ENCODE peak calls at places on chromosomes 16 and 17, in ten cellular contexts. P is tibial artery, Q is GM20000, A is AG09309, C is B cell, D is kidney epithelial cell, X is epithelial cell of esophagus, G is fibroblast of lung, I is WTC11, H is left ventricle myocardium inferior. O is an unnamed sample.

GRCh38 chr17:27457405-27457730 is 1.1 kb downstream of the KSR1 start:
- DNase-seq in P (no peak), Q (no peak), A (no peak), C (no peak), D (no peak), X (no peak), G (no peak), I (no peak), H (no peak), O (no peak)

GRCh38 chr17:4066210-4066609 is 76.6 kb downstream of the ZZEF1 start:
- DNase-seq in P (no peak), Q (no peak), A (no peak), C (no peak), D (no peak), X (no peak), G (no peak), I (no peak), H (no peak), O (no peak)

GRCh38 chr16:85425061-85425662 is 188.0 kb upstream of the GSE1 start:
- DNase-seq in P (no peak), Q (no peak), A (no peak), C (no peak), D (no peak), X (no peak), G (no peak), I (peak; percentile 9), H (peak; percentile 8), O (peak; percentile 1)

GRCh38 chr17:19513897-19514488 is 19.7 kb upstream of the SLC47A1 start:
- DNase-seq in P (peak; percentile 81), Q (peak; percentile 69), A (no peak), C (peak; percentile 82), D (no peak), X (peak; percentile 65), G (peak; percentile 69), I (peak; percentile 76), H (peak; percentile 61), O (peak; percentile 77)

GRCh38 chr17:27551701-27552466 is 79.1 kb upstream of the LGALS9 start:
- DNase-seq in P (no peak), Q (no peak), A (no peak), C (no peak), D (no peak), X (peak; percentile 60), G (no peak), I (no peak), H (no peak), O (no peak)

GRCh38 chr17:909642-910323 is 69.8 kb downstream of the NXN start:
- DNase-seq in P (no peak), Q (no peak), A (no peak), C (no peak), D (no peak), X (peak; percentile 69), G (no peak), I (no peak), H (no peak), O (no peak)

GRCh38 chr17:55710410-55710809 is 12.3 kb downstream of the TMEM100 start:
- DNase-seq in P (no peak), Q (no peak), A (no peak), C (no peak), D (no peak), X (peak; percentile 68), G (peak; percentile 43), I (no peak), H (no peak), O (no peak)

GRCh38 chr16:77246160-77246559 is 47.0 kb downstream of the SYCE1L start:
- DNase-seq in P (no peak), Q (no peak), A (no peak), C (no peak), D (no peak), X (no peak), G (no peak), I (no peak), H (no peak), O (no peak)

GRCh38 chr16:84571010-84571409 is 46.9 kb downstream of the COTL1 start:
- DNase-seq in P (no peak), Q (no peak), A (no peak), C (no peak), D (no peak), X (no peak), G (no peak), I (no peak), H (no peak), O (no peak)

GRCh38 chr17:31390748-31391495 is 553 bp upstream of the RAB11FIP4 start:
- DNase-seq in P (peak; percentile 61), Q (no peak), A (no peak), C (peak; percentile 31), D (no peak), X (no peak), G (no peak), I (peak; percentile 41), H (no peak), O (no peak)

GRCh38 chr17:17568772-17569195 is 22.7 kb downstream of the PEMT start:
- DNase-seq in P (no peak), Q (peak; percentile 78), A (no peak), C (peak; percentile 46), D (no peak), X (peak; percentile 71), G (peak; percentile 25), I (peak; percentile 94), H (peak; percentile 81), O (peak; percentile 77)

GRCh38 chr17:59790936-59791335 is 83.5 kb downstream of the VMP1 start:
- DNase-seq in P (no peak), Q (no peak), A (no peak), C (no peak), D (no peak), X (no peak), G (peak; percentile 76), I (no peak), H (no peak), O (no peak)

GRCh38 chr17:59785091-59785799 is 77.8 kb downstream of the VMP1 start:
- DNase-seq in P (no peak), Q (no peak), A (no peak), C (no peak), D (no peak), X (peak; percentile 22), G (peak; percentile 42), I (no peak), H (no peak), O (peak; percentile 39)

GRCh38 chr17:59786536-59787319 is 79.3 kb downstream of the VMP1 start:
- DNase-seq in P (no peak), Q (peak; percentile 69), A (peak; percentile 100), C (peak; percentile 83), D (peak; percentile 100), X (peak; percentile 100), G (peak; percentile 100), I (no peak), H (no peak), O (peak; percentile 92)

GRCh38 chr17:59783221-59784016 is 76.0 kb downstream of the VMP1 start:
- DNase-seq in P (no peak), Q (no peak), A (no peak), C (no peak), D (no peak), X (peak; percentile 79), G (peak; percentile 64), I (no peak), H (no peak), O (no peak)

DNA sequence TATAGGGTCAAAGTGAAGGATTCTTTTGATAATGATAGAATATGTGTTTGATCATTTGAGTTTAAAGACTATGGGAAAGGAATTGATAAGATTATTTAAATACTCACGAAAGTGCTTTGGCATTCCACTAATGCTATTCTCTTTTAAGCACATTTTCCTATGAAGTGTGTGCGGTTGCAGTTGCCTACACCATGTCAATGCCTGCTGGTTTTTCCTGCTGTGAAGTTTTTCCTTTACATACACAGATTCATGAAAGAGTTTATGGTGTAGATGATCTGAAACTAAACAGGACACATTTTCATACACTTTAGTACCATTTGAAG is 78.7 kb downstream of the VMP1 start:
- DNase-seq in P (no peak), Q (no peak), A (no peak), C (no peak), D (no peak), X (no peak), G (no peak), I (no peak), H (no peak), O (no peak)
- TF ChIP-seq CTCF in P (no peak), Q (no peak), A (no peak), C (no peak), D (no peak), X (no peak), G (no peak), I (no peak), H (no peak), O (no peak)

DNA sequence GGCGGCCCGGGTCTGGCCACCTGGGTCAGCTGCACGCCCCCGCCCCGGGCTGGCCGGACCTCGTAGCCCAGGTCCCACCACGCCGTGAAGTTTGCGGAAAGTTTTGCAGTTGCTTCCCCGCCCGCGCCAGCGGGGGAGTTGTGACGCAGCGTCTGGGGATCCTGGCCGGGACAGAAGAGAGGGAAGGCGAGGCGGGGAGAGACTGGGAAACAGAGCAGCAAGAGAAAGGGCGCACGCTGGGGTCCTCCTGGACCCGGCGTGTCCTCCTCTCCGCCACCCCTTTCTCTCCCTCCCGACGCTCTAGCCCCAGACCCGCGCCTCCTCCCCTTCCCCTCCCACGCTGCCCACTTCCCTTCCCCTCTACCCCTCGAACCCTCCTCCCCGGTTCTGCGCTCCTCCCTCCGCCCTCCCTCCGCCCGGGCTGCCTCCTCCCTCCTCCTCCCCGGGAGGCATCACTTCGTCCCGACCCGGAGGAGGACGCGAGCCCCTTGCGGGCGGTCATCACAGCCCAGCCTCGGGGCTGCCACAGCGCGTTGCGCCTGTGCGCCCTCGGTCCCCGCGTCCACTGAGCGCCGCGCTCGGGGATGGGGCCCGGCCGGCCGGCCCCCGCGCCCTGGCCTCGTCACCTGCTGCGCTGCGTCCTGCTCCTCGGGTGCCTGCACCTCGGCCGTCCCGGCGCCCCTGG is at the start of gene MRC2:
- DNase-seq in P (peak; percentile 86), Q (peak; percentile 77), A (no peak), C (peak; percentile 16), D (no peak), X (peak; percentile 68), G (peak; percentile 76), I (peak; percentile 76), H (peak; percentile 74), O (peak; percentile 62)
- TF ChIP-seq CTCF in P (no peak), Q (no peak), A (no peak), C (no peak), D (no peak), X (no peak), G (no peak), I (no peak), H (no peak), O (no peak)

DNA sequence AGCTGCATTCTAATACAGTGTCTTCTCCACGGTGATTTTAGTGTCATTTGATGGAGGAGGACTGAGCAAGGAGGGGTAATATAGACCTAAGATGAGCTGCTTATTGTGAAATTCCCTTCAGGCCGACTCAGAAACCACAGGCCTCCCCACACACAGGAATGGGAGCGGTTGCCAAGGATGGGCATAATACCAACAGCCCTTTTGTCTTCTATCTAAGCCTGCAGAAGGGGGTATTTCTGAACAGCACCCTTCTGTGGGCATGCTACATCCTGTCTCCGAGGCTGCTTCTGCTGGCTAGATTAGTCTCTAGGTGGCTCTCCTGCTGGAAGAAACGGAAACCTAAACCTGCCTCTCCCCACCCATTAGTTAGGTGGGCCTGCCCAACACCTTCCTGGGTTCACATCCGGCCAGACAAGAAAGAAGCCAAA is 72.9 kb downstream of the CCDC182 start:
- DNase-seq in P (peak; percentile 34), Q (no peak), A (peak; percentile 37), C (no peak), D (peak; percentile 23), X (peak; percentile 87), G (no peak), I (no peak), H (no peak), O (peak; percentile 65)
- TF ChIP-seq CTCF in P (no peak), Q (no peak), A (no peak), C (peak; percentile 62), D (no peak), X (no peak), G (no peak), I (peak; percentile 10), H (no peak), O (peak; percentile 55)

GRCh38 chr17:78488867-78489634 is 88.1 kb downstream of the DNAH17 start:
- DNase-seq in P (no peak), Q (no peak), A (no peak), C (no peak), D (no peak), X (peak; percentile 41), G (no peak), I (no peak), H (no peak), O (no peak)
- TF ChIP-seq CTCF in P (no peak), Q (no peak), A (no peak), C (no peak), D (no peak), X (no peak), G (no peak), I (no peak), H (no peak), O (no peak)